ENCODE peak calls at places on chromosomes 16 and 17, in ten cellular contexts. M is fibroblast of lung; W is neural progenitor cell; Q is lower lobe of right lung; N is GM12865; F is choroid plexus epithelial cell; K is AG09309; S is naive thymus-derived CD4-positive, alpha-beta T cell; T is lower leg skin; L is kidney epithelial cell. G is an unnamed sample.

GRCh38 chr17:63699638-63700527 is at the start of gene LIMD2:
- DNase-seq in Q (peak; percentile 77), L (no peak), W (peak; percentile 90), N (peak; percentile 88), M (peak; percentile 28), S (peak; percentile 84), T (no peak), K (no peak), F (no peak), G (peak; percentile 85)

GRCh38 chr17:28379814-28380571 is 8.5 kb downstream of the SARM1 start:
- DNase-seq in N (no peak), F (peak; percentile 26), M (no peak), L (no peak), S (no peak), K (peak; percentile 73), T (no peak), Q (no peak), W (no peak), G (no peak)

GRCh38 chr16:66598111-66598510 is 6.4 kb upstream of the CMTM3 start:
- DNase-seq in T (no peak), L (no peak), M (no peak), W (no peak), S (no peak), N (no peak), K (no peak), F (no peak), Q (no peak), G (no peak)

GRCh38 chr17:50274945-50275221 is 617 bp downstream of the TMEM92 start:
- DNase-seq in T (no peak), S (no peak), L (no peak), Q (peak; percentile 6), F (no peak), M (no peak), W (no peak), K (no peak), N (no peak), G (no peak)

GRCh38 chr16:143456-143855 is 5.0 kb upstream of the NPRL3 start:
- DNase-seq in T (no peak), N (no peak), M (no peak), W (no peak), S (no peak), K (no peak), F (no peak), L (no peak), Q (no peak), G (no peak)

GRCh38 chr16:48126801-48127644 is 28.8 kb downstream of the ABCC12 start:
- DNase-seq in M (peak; percentile 95), S (no peak), Q (peak; percentile 79), N (no peak), L (peak; percentile 89), F (peak; percentile 92), T (no peak), W (no peak), K (peak; percentile 98), G (no peak)

GRCh38 chr16:79163666-79164377 is 436.7 kb downstream of the MAF start:
- DNase-seq in W (no peak), F (no peak), T (no peak), K (no peak), N (no peak), S (no peak), L (no peak), Q (peak; percentile 68), M (peak; percentile 20), G (no peak)

GRCh38 chr16:56609463-56609921 is 1.1 kb downstream of the MT2A start:
- DNase-seq in T (peak; percentile 79), F (peak; percentile 94), W (peak; percentile 29), M (peak; percentile 94), Q (peak; percentile 82), S (peak; percentile 90), L (no peak), K (peak; percentile 67), N (peak; percentile 91), G (peak; percentile 73)

GRCh38 chr17:18038149-18038850 is 668 bp downstream of the ATPAF2 start:
- DNase-seq in S (peak; percentile 23), K (no peak), Q (no peak), T (no peak), M (no peak), W (no peak), L (no peak), N (peak; percentile 56), F (no peak), G (peak; percentile 30)

GRCh38 chr16:53022374-53022773 is 30.3 kb downstream of the CHD9NB start:
- DNase-seq in W (peak; percentile 84), N (peak; percentile 45), F (peak; percentile 68), K (no peak), S (no peak), L (no peak), Q (no peak), T (no peak), M (peak; percentile 52), G (no peak)

GRCh38 chr17:53032861-53033271 is 789.9 kb upstream of the KIF2B start:
- DNase-seq in W (peak; percentile 87), F (peak; percentile 5), L (peak; percentile 65), T (no peak), S (no peak), K (no peak), N (peak; percentile 0), Q (no peak), M (peak; percentile 50), G (no peak)

DNA sequence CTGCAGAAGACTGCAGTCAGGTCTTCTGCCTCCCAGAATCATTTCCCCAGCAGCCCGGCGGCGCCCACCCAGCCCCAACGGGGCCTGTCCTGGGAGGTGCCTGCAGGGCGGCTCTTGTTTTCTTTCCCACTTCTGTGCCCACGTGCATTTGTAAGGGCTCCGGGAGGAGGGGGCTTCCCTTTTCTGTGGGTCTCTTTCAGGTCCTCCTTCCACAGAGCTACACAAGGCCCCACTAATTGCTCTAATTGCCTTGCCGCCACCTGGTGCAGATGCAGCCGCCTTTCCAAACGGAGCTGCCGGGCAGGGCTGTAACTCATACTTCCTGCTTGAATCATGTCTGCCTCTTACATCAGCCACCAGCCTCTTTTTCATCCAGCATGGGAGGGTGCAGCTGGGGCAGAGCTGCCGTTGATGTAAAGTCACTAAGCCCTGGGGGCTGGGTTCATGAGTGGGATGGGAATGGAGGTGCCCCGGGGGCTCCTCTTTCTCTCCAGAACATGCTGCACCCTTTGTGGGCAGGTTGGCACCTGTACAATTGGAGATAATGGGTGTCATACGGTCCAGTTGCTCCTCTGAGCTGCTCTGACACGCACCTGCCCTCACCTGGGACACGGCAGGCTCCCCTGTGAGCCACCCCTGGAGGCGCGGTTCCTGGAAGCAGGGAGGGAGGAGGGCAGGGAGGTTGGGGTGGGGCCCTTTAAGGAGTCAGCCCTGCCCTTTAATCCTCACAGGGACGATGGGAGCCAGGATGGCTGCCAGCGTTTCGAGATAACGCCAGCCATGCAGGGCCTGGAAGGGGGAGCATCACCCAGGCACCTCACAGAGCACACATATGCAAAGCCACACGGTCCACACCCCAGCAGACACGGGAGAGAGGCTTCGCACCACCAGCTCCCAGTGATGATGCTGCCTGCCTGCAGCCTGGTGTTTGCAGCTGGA is 41.1 kb upstream of the KLHDC4 start:
- DNase-seq in Q (peak; percentile 55), S (peak; percentile 53), M (peak; percentile 90), L (peak; percentile 75), K (peak; percentile 76), W (no peak), N (peak; percentile 61), T (peak; percentile 79), F (peak; percentile 88), G (peak; percentile 80)
- H3K4me3 ChIP-seq in Q (peak overlapping the region; percentile 40), S (peak overlapping the region; percentile 57), M (peak overlapping the region; percentile 45), L (peak overlapping the region; percentile 15), K (peak overlapping the region; percentile 63), W (no peak overlapping the region), N (peak overlapping the region; percentile 4), T (no peak overlapping the region), F (peak overlapping the region; percentile 32), G (peak overlapping the region; percentile 4)

DNA sequence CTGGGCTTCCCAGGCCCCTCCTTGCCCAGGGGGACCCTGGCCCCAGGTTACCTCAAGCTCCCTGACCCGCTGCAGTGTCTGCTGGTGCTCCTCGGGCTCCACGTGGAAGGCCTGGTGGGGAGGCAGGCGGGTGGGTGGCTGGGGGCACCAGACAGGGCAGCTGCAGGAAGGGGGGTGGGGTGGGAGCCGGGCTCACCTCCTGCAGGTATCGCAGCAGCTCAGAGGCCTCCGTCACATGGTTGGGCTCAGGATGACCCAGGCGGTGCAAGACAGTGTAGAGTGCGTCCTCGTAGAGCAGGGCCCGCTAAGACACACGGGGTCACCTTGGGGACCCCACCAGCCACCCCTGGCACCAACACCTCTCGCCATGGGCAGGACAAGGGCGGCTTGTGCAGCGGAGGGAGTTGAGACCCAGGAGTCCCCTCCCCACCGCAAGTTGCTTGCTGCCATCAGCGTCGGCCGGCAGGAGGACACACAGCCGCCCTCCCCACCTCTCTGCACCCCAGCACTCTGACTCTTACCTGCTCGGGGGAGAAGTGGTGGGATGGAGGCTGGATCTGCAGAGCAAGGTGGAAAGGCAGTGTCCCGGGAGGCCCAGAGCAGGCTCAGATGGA is 1.1 kb downstream of the UNC13D start:
- DNase-seq in S (no peak), K (no peak), M (no peak), Q (no peak), F (no peak), N (peak; percentile 49), T (no peak), L (no peak), W (no peak), G (peak; percentile 48)
- H3K4me3 ChIP-seq in S (peak overlapping the region; percentile 97), K (no peak overlapping the region), M (no peak overlapping the region), Q (peak overlapping the region; percentile 59), F (no peak overlapping the region), N (peak overlapping the region; percentile 87), T (no peak overlapping the region), L (no peak overlapping the region), W (no peak overlapping the region), G (peak overlapping the region; percentile 63)

GRCh38 chr17:44307387-44308186 is 814 bp upstream of the RUNDC3A start:
- DNase-seq in W (peak; percentile 91), M (peak; percentile 26), T (no peak), N (no peak), L (no peak), S (no peak), F (no peak), K (no peak), Q (no peak), G (no peak)

GRCh38 chr17:44310188-44310587 is 1.8 kb downstream of the RUNDC3A start:
- DNase-seq in M (no peak), W (no peak), S (no peak), K (no peak), F (no peak), T (no peak), N (no peak), Q (no peak), L (no peak), G (no peak)

GRCh38 chr17:44309472-44309871 is 1.1 kb downstream of the RUNDC3A start:
- DNase-seq in T (no peak), F (no peak), S (no peak), K (no peak), N (no peak), L (no peak), Q (no peak), W (no peak), M (no peak), G (no peak)

GRCh38 chr17:44308320-44308818 is at the start of gene RUNDC3A:
- DNase-seq in Q (peak; percentile 85), W (peak; percentile 97), L (no peak), T (peak; percentile 58), K (no peak), S (peak; percentile 86), M (peak; percentile 75), N (peak; percentile 76), F (peak; percentile 77), G (peak; percentile 79)

GRCh38 chr17:44308865-44309264 is 464 bp downstream of the RUNDC3A start:
- DNase-seq in L (no peak), Q (no peak), M (no peak), K (no peak), W (no peak), T (no peak), N (no peak), S (no peak), F (no peak), G (no peak)
- H3K4me3 ChIP-seq in L (peak overlapping the region; percentile 41), Q (peak overlapping the region; percentile 57), M (peak overlapping the region; percentile 22), K (no peak overlapping the region), W (peak overlapping the region; percentile 50), T (no peak overlapping the region), N (no peak overlapping the region), S (no peak overlapping the region), F (no peak overlapping the region), G (peak overlapping the region; percentile 33)

GRCh38 chr17:68759343-68760140 is 158.4 kb upstream of the FAM20A start:
- DNase-seq in Q (peak; percentile 91), W (peak; percentile 90), K (peak; percentile 78), F (peak; percentile 97), N (peak; percentile 82), L (peak; percentile 71), T (peak; percentile 92), S (peak; percentile 10), M (peak; percentile 95), G (peak; percentile 18)
- H3K4me3 ChIP-seq in Q (peak overlapping the region; percentile 46), W (peak overlapping the region; percentile 41), K (peak overlapping the region; percentile 38), F (peak overlapping the region; percentile 50), N (no peak overlapping the region), L (peak overlapping the region; percentile 24), T (no peak overlapping the region), S (no peak overlapping the region), M (peak overlapping the region; percentile 53), G (peak overlapping the region; percentile 12)